ENCODE peak calls at places on chromosomes 16 and 17, in five cellular contexts. A, D, L, T and F are unnamed samples.
A peak's percentile ranks its signal among the peaks of the same experiment; 100 is the strongest.

GRCh38 chr17:65104541-65104940 is 32.6 kb upstream of the RGS9 start:
- DNase-seq in T (no peak), L (peak; percentile 12), D (no peak), A (no peak), F (no peak)

GRCh38 chr17:68509151-68510057 is 2.8 kb upstream of the PRKAR1A start:
- DNase-seq in A (no peak), T (no peak), D (no peak), L (peak; percentile 74), F (no peak)

GRCh38 chr16:66717112-66717675 is 20.7 kb upstream of the CMTM4 start:
- DNase-seq in T (no peak), L (no peak), D (no peak), A (peak; percentile 88), F (no peak)

GRCh38 chr17:82406131-82406671 is 11.9 kb upstream of the HEXD start:
- DNase-seq in L (no peak), D (no peak), T (no peak), A (no peak), F (no peak)

GRCh38 chr17:40485851-40486512 is 15.4 kb downstream of the TNS4 start:
- DNase-seq in T (no peak), D (peak; percentile 85), A (peak; percentile 100), L (peak; percentile 83), F (peak; percentile 89)

GRCh38 chr17:77140878-77141767 is at the start of gene SEC14L1:
- DNase-seq in A (no peak), T (peak; percentile 49), D (no peak), L (peak; percentile 76), F (peak; percentile 40)

GRCh38 chr16:50644730-50645129 is 36.4 kb downstream of the SNX20 start:
- DNase-seq in T (peak; percentile 31), L (no peak), D (peak; percentile 32), A (no peak), F (no peak)

GRCh38 chr17:80498242-80498919 is 22.0 kb upstream of the NPTX1 start:
- DNase-seq in T (no peak), D (peak; percentile 63), L (peak; percentile 89), A (peak; percentile 47), F (no peak)

GRCh38 chr17:19306160-19307111 is 56.1 kb downstream of the B9D1 start:
- DNase-seq in D (no peak), A (no peak), L (peak; percentile 66), T (peak; percentile 30), F (no peak)

DNA sequence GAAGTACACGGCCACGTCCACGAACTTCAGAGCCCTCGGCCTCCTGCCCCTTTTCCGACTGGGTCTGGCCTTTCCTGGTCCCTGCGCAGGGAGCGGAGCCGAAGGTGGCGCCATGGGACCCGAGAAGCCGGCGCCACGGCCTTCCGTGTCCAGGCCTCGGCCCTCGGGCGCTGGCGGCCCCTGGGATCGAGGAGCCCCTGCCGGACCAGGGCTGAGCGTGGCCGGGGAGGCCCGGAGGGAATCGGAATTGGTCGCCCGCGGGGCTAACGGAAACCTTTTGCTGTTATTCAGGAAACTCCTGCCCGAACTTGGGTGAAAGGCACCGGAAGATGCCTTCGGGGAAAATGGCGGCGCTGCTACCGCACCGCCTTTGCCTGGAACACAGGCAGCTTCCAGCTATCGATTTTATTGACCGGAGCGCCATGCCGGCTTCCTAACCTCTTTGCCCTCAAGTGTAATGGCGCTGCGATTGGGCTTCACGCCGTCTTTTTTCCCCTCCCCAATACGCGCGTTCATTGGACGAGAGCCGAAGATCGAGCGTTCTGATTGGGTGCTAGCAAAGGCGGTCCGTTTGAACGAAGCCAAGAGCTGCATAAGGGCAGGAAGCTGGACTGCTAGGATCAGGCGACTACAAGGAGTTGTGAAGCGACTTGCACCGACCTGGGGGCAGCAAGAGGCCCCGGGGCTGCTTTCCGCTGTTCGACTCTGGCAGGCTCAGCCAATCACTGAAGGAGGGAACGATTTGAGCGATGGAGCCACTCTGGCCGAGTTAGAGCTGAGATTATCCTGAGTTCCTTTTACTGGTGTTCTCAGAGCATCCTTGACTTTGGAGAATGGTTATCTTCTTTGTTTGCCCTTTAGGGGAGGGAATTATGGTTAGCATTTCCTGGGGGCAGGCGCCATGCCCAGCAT is at the start of gene ZNF689:
- DNase-seq in L (peak; percentile 98), T (peak; percentile 94), D (peak; percentile 95), A (peak; percentile 96), F (peak; percentile 92)
- TF ChIP-seq POLR2A in L (peak; percentile 32), T (no peak), D (peak; percentile 19), A (peak; percentile 64), F (peak; percentile 39)

DNA sequence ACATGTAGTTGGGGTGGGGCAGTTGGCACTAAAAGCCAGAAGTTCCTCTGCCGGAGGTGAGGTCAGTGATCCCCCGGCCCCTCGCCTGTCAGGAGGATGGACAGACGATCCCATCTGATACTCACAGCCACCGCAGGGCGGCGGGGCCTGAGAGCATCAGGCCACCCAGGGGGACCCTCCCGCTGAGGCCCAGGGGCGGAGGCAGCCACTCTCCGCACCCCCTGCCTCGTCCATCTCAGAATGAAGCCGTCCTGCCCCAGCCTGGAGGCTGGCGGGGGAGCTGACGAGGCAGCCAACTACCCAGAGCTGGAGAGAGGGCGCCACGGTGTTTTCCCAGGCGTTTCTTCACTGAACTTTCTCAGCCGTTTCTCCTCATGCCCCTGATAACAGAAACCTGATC is 22.6 kb downstream of the TPSD1 start:
- DNase-seq in D (no peak), L (no peak), T (no peak), A (no peak), F (no peak)
- TF ChIP-seq POLR2A in D (no peak), L (no peak), T (no peak), A (no peak), F (no peak)

DNA sequence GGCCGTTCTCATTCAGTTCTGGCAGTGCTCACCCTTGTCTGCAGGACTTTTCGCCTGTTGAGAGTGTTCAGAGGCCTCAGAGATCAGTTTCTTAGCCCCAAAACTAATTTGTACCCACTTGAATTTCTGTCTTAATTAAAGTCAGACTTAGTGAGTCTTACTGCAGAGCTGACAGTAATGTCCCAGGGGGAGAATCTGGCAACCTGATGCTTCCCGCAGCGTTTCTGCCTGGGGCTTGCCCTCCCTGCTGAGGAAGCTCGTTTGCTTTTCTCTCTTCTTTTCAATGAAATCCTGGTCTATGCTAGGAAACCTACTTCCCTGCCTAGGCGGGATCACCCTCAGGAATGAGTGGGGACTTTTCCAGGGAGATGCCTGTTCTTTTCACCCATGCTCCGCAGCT is 25.3 kb downstream of the DBNDD1 start:
- DNase-seq in T (no peak), A (no peak), D (no peak), L (no peak), F (no peak)
- TF ChIP-seq POLR2A in T (no peak), A (no peak), D (no peak), L (no peak), F (no peak)

DNA sequence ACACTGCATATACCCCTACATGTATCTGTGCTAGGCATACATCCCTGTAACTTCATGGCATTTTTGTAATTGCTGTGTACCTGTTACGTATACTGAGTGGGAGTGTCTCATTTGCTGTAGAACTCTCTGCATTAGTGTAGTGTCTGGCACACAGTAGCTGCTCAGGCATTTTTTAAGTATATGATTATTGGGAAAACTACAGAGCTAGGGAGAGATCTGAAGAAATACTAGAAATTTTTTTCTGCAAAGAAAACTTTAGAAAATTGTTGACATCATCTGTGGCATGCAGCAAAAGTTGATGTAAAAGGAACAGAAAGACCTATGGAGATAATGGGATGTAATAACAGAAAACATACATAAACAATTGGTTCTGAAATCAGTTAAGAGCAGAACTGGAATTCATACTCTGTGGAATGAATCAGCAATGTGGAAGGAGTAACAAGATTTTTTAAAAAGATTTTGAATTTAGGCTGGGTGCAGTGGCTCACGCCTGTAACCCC is 11.6 kb downstream of the CLTC start:
- DNase-seq in D (no peak), A (no peak), T (no peak), L (no peak), F (no peak)
- TF ChIP-seq POLR2A in D (no peak), A (no peak), T (no peak), L (no peak), F (no peak)

GRCh38 chr16:31198207-31198882 is 4.2 kb downstream of the PYCARD start:
- DNase-seq in T (no peak), L (no peak), A (no peak), D (no peak), F (no peak)
- TF ChIP-seq POLR2A in T (no peak), L (no peak), A (peak; percentile 15), D (no peak), F (no peak)

DNA sequence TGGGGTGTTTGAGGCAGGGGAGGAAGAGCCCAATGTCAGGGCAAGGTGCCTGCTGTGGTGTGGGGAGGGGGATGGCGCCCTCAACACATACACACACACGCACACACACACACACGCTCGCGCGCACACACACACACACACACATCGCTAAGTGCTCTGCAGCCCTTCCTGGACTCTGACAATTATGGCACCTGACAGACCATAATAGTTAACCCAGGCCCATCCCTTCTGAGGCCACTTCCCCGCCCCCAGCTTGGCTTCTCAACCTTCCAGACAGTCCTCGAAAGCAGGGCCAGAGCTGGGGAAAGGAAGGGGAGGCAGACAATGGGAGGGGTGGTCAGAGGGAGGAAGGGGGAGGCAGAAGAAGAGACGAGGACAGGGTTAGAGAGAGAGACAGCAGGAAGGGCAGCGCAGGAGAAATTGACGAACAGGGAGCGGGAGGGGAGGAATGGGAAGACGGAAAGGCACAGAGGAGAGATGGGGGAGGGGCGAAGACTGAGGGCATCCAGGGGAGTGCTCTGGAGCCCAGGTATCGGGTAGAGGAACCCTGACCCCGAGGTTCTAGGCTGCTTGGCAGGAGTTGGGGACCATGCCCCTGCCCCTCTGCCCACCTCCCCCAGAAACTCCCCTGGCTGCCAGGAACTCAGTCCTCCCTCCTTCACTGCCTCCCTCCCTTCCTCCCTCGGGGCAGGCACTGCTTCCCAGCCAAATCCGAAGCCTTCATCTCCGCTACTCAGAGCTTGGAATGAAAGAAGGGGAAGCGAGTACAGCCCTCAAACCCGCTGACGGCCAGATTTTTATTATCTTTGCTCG is 4.0 kb downstream of the SRCIN1 start:
- DNase-seq in A (no peak), L (no peak), T (no peak), D (no peak), F (no peak)
- TF ChIP-seq POLR2A in A (no peak), L (no peak), T (no peak), D (no peak), F (no peak)

DNA sequence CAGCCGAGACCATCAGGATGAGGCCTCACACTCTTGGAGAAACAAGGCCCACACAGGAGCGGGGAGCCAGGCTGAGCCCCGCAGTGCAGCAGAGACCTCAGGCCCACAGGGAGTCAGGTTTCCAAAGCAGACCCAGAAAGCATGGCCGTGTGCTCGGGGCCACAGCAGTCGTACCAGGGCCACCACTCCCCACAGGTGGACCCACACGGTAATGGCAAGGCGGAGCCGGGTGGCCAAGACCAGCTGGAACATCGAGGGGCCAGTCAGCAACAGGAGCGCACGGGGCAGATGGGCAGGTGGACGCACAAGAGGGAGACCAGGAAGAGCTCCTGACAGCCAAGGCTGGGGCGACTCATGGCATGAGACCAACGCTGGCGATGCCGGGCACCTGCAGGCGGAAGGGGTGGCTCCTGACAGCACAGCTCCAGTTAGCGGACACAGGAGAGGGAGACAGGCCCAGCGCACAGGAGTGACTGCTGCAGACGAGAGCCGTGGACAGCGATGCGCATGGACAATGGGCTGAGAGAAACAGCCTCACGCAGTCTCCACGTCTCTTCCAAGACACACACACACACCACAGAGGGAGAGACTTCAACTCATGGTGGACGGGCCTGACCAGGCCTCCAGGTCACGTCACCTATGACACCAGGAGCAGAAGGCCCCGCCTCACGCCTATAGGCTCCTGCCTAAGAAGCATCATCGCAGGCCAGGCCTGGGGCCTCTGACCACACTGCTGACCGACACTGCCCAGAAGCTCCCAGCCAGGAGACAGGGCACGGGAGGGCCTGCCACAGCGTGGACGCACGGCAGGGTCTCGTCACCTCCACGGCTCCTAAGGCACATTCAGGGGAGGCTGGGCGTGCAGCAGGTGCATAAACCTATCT is 58.6 kb downstream of the ZNF778 start:
- DNase-seq in T (no peak), D (no peak), A (no peak), L (no peak), F (no peak)
- TF ChIP-seq POLR2A in T (no peak), D (no peak), A (no peak), L (no peak), F (no peak)